ENCODE peak calls at places on chromosome 5, in eight cellular contexts. Q is neural progenitor cell, M is uterus, S is suprapubic skin, B is tibial artery, A is fibroblast of pulmonary artery, T is cardiac fibroblast, E is fibroblast of the aortic adventitia. J is an unnamed sample.

GRCh38 chr5:93503598-93504067 is 77.4 kb downstream of the NR2F1-AS1 start:
- DNase-seq in S (no peak), M (no peak), B (no peak), T (peak; percentile 86), Q (no peak), E (peak; percentile 86), A (peak; percentile 93), J (peak; percentile 89)

GRCh38 chr5:126814721-126815404 is 37.9 kb downstream of the LMNB1 start:
- DNase-seq in S (no peak), B (no peak), A (peak; percentile 71), E (peak; percentile 70), T (peak; percentile 51), Q (no peak), M (no peak), J (no peak)

GRCh38 chr5:16712178-16712577 is 95.4 kb upstream of the RETREG1 start:
- DNase-seq in M (no peak), Q (peak; percentile 33), B (no peak), S (no peak), E (no peak), T (no peak), A (no peak), J (no peak)

GRCh38 chr5:123371575-123372179 is 51.5 kb downstream of the CEP120 start:
- DNase-seq in M (peak; percentile 20), S (no peak), B (peak; percentile 42), A (peak; percentile 33), Q (peak; percentile 65), T (peak; percentile 13), E (peak; percentile 39), J (no peak)

GRCh38 chr5:122259995-122260394 is 52.0 kb upstream of the SNCAIP start:
- DNase-seq in Q (no peak), E (peak; percentile 82), B (no peak), T (peak; percentile 35), M (no peak), A (peak; percentile 75), S (no peak), J (peak; percentile 67)

GRCh38 chr5:173016621-173017046 is 33.1 kb downstream of the ATP6V0E1 start:
- DNase-seq in M (no peak), A (peak; percentile 86), T (peak; percentile 85), E (peak; percentile 90), S (no peak), B (peak; percentile 62), Q (no peak), J (peak; percentile 34)

GRCh38 chr5:52356311-52356918 is 431.3 kb upstream of the ITGA1 start:
- DNase-seq in Q (peak; percentile 40), M (no peak), T (peak; percentile 2), S (no peak), B (no peak), E (peak; percentile 12), A (peak; percentile 10), J (no peak)

GRCh38 chr5:59358497-59358896 is 535.0 kb downstream of the PDE4D start:
- DNase-seq in M (peak; percentile 28), T (peak; percentile 85), A (peak; percentile 78), S (no peak), E (peak; percentile 34), B (no peak), Q (peak; percentile 43), J (no peak)

GRCh38 chr5:17412760-17413671 is 85.0 kb upstream of the TAF11L2 start:
- DNase-seq in M (peak; percentile 34), Q (peak; percentile 29), B (no peak), E (no peak), A (no peak), S (no peak), T (no peak), J (no peak)

GRCh38 chr5:3542158-3542557 is 53.5 kb upstream of the IRX1 start:
- DNase-seq in S (no peak), E (no peak), T (no peak), Q (no peak), B (no peak), A (no peak), M (no peak), J (no peak)

GRCh38 chr5:956178-956761 is 52.3 kb upstream of the NKD2 start:
- DNase-seq in B (no peak), A (no peak), Q (no peak), M (no peak), E (no peak), T (no peak), S (no peak), J (no peak)

GRCh38 chr5:154962494-154962893 is 21.6 kb downstream of the MRPL22 start:
- DNase-seq in E (no peak), B (no peak), M (no peak), S (no peak), Q (no peak), T (no peak), A (no peak), J (no peak)

GRCh38 chr5:122649080-122649479 is 125.8 kb upstream of the SNX2 start:
- DNase-seq in M (no peak), A (no peak), Q (no peak), T (no peak), S (no peak), B (no peak), E (peak; percentile 45), J (no peak)

GRCh38 chr5:169744336-169744735 is 107.3 kb downstream of the DOCK2 start:
- DNase-seq in Q (no peak), S (no peak), E (peak; percentile 47), T (no peak), B (no peak), M (no peak), A (no peak), J (no peak)

GRCh38 chr5:147685991-147686390 is 96.5 kb downstream of the JAKMIP2 start:
- DNase-seq in A (no peak), Q (no peak), B (no peak), E (no peak), M (no peak), S (no peak), T (no peak), J (no peak)

GRCh38 chr5:176943816-176944215 is 44.7 kb upstream of the HK3 start:
- DNase-seq in A (no peak), T (no peak), B (no peak), Q (no peak), E (no peak), M (no peak), S (no peak), J (no peak)

GRCh38 chr5:144103611-144104010 is 66.8 kb downstream of the YIPF5 start:
- DNase-seq in S (no peak), B (no peak), Q (no peak), A (peak; percentile 8), T (no peak), M (no peak), E (no peak), J (no peak)

GRCh38 chr5:143154495-143155375 is 248.8 kb downstream of the NR3C1 start:
- DNase-seq in M (no peak), E (peak; percentile 87), A (no peak), B (no peak), T (no peak), S (no peak), Q (peak; percentile 34), J (no peak)

GRCh38 chr5:31911291-31912265 is 262.5 kb downstream of the GOLPH3 start:
- DNase-seq in S (no peak), Q (no peak), E (no peak), M (no peak), B (no peak), A (no peak), T (no peak), J (no peak)

GRCh38 chr5:52727568-52727967 is 60.1 kb upstream of the ITGA1 start:
- DNase-seq in S (no peak), Q (no peak), M (peak; percentile 38), B (peak; percentile 23), E (peak; percentile 77), T (peak; percentile 78), A (peak; percentile 79), J (no peak)

GRCh38 chr5:159913048-159913447 is 3.2 kb upstream of the ADRA1B start:
- DNase-seq in T (peak; percentile 88), S (no peak), B (no peak), Q (no peak), E (peak; percentile 83), A (peak; percentile 91), M (peak; percentile 63), J (no peak)

GRCh38 chr5:38994329-38994927 is 79.8 kb downstream of the RICTOR start:
- DNase-seq in Q (peak; percentile 59), E (peak; percentile 84), M (peak; percentile 44), A (peak; percentile 82), S (no peak), T (peak; percentile 85), B (no peak), J (no peak)
- TF ChIP-seq CTCF in Q (peak; percentile 52), E (peak; percentile 60), M (peak; percentile 51), A (peak; percentile 56), S (no peak), T (peak; percentile 53), B (peak; percentile 44), J (peak; percentile 33)

DNA sequence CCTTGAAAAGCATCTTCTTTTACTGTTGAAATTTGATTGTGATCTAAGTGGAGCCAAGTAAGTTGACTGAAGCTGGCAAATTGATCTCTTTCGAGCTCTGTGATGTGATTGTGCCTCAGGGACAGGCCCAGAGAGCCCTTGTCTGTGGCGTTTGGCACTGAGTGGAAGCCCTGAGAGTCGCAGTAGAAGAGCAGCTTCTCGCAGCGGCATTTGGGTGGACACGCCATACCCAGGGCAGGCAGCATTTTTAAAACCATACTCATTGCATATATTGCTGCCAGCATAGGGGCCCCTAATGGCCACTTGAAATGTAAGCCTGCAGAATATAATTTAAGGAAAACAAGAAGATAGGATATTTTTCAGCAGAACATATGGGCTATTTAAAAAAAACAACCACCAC is 894 bp downstream of the LRRTM2 start:
- DNase-seq in S (no peak), Q (no peak), E (peak; percentile 26), T (no peak), B (no peak), A (no peak), M (no peak), J (no peak)
- H3K4me3 ChIP-seq in S (no peak overlapping the region), Q (no peak overlapping the region), E (peak overlapping the region; percentile 60), T (no peak overlapping the region), B (no peak overlapping the region), A (no peak overlapping the region), M (no peak overlapping the region), J (peak overlapping the region; percentile 53)

DNA sequence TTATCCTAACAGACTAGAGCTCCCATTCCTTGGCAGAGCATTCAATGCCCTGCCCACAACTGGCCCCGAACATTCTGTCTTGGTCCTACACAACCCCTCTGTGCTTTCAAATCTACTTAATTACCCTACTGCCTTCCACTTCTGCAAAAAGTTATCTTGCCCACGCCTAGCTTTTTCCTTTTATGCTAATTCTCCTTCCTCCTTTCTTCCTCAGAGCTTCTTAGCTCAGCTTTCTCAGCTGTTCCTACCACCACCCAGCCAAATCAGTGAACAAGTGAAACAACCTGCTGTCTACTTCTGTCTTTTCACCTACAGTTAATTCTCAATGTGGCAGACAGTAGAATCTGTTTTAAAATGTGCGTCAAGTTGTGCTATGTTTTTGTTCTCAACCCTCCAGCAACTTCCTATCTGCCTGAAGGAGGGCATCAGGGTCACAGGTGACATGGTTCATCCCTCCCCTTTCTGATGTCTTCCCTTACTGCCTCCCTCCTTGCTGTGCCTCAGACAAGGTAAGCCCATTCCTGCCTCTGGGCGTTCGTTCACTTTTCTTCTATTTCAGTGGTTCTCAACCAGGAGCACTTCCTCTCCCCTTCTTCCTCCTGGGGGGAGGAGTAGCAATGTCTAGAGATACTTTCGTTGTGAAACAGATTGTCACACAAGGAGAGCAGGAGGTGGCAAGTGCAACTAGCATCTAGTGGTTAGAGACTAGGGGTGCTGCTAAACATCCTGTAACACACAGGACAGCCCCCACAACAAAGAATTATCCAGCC is 1.3 kb upstream of the REEP5 start:
- DNase-seq in E (no peak), S (no peak), T (no peak), M (no peak), Q (no peak), A (no peak), B (peak; percentile 25), J (no peak)
- TF ChIP-seq CTCF in E (no peak), S (no peak), T (no peak), M (no peak), Q (no peak), A (no peak), B (no peak), J (no peak)

GRCh38 chr5:75671506-75671905 is 45.7 kb downstream of the POC5 start:
- DNase-seq in E (no peak), Q (no peak), M (no peak), T (no peak), A (peak; percentile 20), S (no peak), B (no peak), J (no peak)
- H3K4me3 ChIP-seq in E (no peak overlapping the region), Q (no peak overlapping the region), M (no peak overlapping the region), T (no peak overlapping the region), A (no peak overlapping the region), S (no peak overlapping the region), B (no peak overlapping the region), J (no peak overlapping the region)